ENCODE peak calls at places on chromosomes 1 and 21, in seven cellular contexts. E is psoas muscle; G is ovary; J is tibial artery; M is CD4-positive, alpha-beta memory T cell; U is stomach; A is CD4-positive, CD25-positive, alpha-beta regulatory T cell. B is an unnamed sample.

GRCh38 chr1:214445846-214446614 is 105.4 kb downstream of the PTPN14 start:
- DNase-seq in U (no peak), M (no peak), J (no peak), A (no peak), G (no peak), E (no peak), B (peak; percentile 78)

GRCh38 chr1:24540906-24541710 is 14.8 kb upstream of the NCMAP start:
- DNase-seq in A (peak; percentile 25), M (peak; percentile 65), E (no peak), J (no peak), U (peak; percentile 60), G (no peak), B (peak; percentile 61)

GRCh38 chr21:28943631-28944030 is 49.0 kb downstream of the LTN1 start:
- DNase-seq in M (no peak), U (no peak), E (no peak), A (no peak), G (no peak), J (no peak), B (no peak)

GRCh38 chr21:43734131-43734634 is 15.3 kb downstream of the PDXK start:
- DNase-seq in G (no peak), U (peak; percentile 77), J (no peak), M (no peak), E (no peak), A (no peak), B (no peak)

GRCh38 chr1:36693116-36693515 is 210.4 kb upstream of the CSF3R start:
- DNase-seq in J (no peak), A (no peak), U (no peak), G (no peak), M (no peak), E (no peak), B (no peak)

GRCh38 chr21:44421901-44422840 is 33.1 kb upstream of the LRRC3 start:
- DNase-seq in A (no peak), E (peak; percentile 19), M (no peak), J (peak; percentile 11), G (no peak), U (no peak), B (peak; percentile 5)

GRCh38 chr1:214416417-214417212 is 134.8 kb downstream of the PTPN14 start:
- DNase-seq in E (no peak), M (no peak), J (no peak), G (no peak), U (no peak), A (no peak), B (no peak)

GRCh38 chr1:39713557-39713956 is 22.3 kb upstream of the HPCAL4 start:
- DNase-seq in U (no peak), G (no peak), A (no peak), E (no peak), J (no peak), M (no peak), B (no peak)

GRCh38 chr1:204032642-204033235 is 40.2 kb upstream of the SOX13 start:
- DNase-seq in U (no peak), E (no peak), M (no peak), G (no peak), J (no peak), A (no peak), B (no peak)

GRCh38 chr1:53568540-53568939 is 109.3 kb downstream of the DMRTB1 start:
- DNase-seq in U (no peak), A (no peak), J (no peak), E (no peak), G (no peak), M (no peak), B (no peak)

GRCh38 chr21:24272527-24272938 is 1334.7 kb downstream of the MRPL39 start:
- DNase-seq in J (no peak), A (no peak), M (no peak), G (no peak), E (no peak), U (no peak), B (no peak)

GRCh38 chr1:169928438-169929209 is 34.9 kb upstream of the SCYL3 start:
- DNase-seq in J (no peak), M (no peak), A (no peak), E (no peak), G (no peak), U (no peak), B (peak; percentile 74)

GRCh38 chr1:209871430-209871829 is 43.7 kb downstream of the UTP25 start:
- DNase-seq in A (no peak), G (no peak), M (no peak), J (no peak), E (no peak), U (no peak), B (no peak)

DNA sequence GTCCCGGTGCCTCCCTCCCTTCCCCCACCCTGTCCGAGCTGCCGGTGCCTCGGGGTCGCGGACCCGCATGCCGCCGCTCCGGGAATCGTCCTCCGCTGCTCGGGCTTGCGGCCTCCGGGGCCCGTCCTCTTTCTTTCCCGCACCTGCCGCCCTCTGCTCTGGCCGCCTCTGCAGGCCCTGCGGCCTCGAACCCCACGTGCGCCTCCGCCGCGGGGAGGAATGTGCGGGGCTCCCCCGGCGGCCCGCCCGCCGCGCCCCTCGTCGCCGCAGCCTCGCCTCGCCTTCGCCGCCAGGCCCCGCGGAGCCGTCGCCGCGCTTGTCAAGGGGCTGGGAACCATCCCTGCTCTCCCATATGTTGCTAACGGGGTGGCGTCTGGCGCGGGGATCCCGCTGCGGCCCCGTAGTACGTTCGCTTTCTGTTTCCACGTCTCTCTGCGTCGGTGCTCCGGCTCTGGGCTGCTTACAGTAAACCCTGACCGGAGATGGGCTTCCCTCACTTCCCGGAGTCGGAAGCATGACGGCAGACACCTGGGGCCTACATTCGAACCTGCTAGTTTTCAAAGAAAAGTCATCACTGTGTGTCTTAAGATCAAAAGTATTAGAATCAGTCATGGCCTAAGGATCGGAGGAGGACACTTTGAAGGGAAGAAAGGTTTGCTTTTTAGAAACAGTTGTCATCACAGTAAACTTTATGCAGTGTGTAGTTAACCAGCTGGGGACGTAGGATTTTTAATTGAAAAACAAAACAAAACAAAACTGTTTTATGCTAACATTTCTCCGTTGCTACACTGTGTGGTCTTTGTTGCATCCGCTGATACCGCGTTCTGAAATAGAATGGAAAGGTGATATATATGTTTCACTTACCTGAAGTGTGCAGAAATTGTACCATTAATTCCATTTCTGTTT is 68.9 kb downstream of the SLC35A3 start:
- DNase-seq in M (peak; percentile 91), A (peak; percentile 63), G (peak; percentile 70), U (peak; percentile 75), E (peak; percentile 73), J (peak; percentile 60), B (peak; percentile 56)
- H3K4me1 ChIP-seq in M (peaks cover 53% of the 10 kb centered on the region), A (peaks cover 43% of the 10 kb centered on the region), G (peaks cover 8% of the 10 kb centered on the region), U (peaks cover 60% of the 10 kb centered on the region), E (peaks cover 42% of the 10 kb centered on the region), J (peaks cover 21% of the 10 kb centered on the region), B (peaks cover 34% of the 10 kb centered on the region)

GRCh38 chr1:229229721-229230135 is 41.2 kb upstream of the RAB4A start:
- DNase-seq in M (no peak), G (peak; percentile 56), E (peak; percentile 81), J (peak; percentile 87), A (no peak), U (peak; percentile 76), B (no peak)
- H3K4me3 ChIP-seq in M (no peak overlapping the region), G (no peak overlapping the region), E (peak overlapping the region; percentile 43), J (peak overlapping the region; percentile 4), A (no peak overlapping the region), U (peak overlapping the region; percentile 2), B (no peak overlapping the region)

DNA sequence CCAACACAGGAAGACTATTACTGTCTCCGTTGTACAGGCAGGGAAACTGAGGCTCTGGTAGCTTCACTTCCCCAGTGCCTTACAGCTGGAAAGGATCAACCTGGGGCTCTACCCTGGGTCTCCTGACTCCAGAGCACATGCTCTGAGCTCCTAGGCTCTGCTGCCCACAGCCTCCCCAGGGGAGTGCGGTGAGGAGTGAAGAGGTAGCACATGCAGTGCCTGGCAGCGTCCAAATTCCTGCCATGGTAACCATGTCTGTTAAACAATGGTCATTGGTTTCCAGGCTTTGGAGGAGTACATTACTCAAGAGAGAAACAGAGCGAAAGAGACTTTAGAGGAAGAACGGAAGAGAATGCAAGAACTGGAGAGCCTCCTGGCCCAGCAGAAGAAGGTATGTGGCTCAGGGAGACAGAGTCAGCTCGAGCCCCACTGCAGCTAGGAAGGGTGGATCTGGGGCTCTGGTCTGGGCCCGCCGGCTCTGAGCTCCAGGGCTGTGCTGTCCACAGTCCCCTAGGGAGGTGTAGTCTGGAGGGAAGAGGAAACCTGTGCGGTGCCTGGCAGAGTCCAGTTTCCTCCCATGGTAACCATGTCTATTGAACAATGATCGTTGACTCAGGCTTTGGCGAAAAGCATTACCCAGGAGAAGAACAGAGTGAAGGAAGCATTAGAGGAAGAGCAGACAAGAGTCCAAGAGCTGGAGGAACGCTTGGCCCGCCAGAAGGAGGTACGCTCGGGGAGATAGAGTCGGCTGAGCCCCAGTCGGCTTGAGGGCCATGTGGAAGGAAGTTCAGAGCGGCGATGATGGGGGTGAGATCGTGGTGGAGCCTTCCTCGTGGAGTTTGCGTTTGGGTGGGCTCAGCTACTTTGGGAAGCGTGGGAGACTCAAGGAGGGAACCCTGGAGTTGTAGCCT is 64.6 kb upstream of the EFHD2 start:
- DNase-seq in J (no peak), M (no peak), G (no peak), U (no peak), A (no peak), E (no peak), B (no peak)
- H3K36me3 ChIP-seq in J (no peaks in the 10 kb centered on the region), M (no peaks in the 10 kb centered on the region), G (no peaks in the 10 kb centered on the region), U (no peaks in the 10 kb centered on the region), A (no peaks in the 10 kb centered on the region), E (no peaks in the 10 kb centered on the region), B (no peaks in the 10 kb centered on the region)

GRCh38 chr1:26814893-26815292 is 11.6 kb upstream of the ZDHHC18 start:
- DNase-seq in E (no peak), U (no peak), G (no peak), J (no peak), M (no peak), A (no peak), B (no peak)

GRCh38 chr1:26811708-26812107 is 14.8 kb upstream of the ZDHHC18 start:
- DNase-seq in G (no peak), A (no peak), J (no peak), E (no peak), U (no peak), M (no peak), B (no peak)

GRCh38 chr1:26811057-26811456 is 15.4 kb upstream of the ZDHHC18 start:
- DNase-seq in G (no peak), M (no peak), U (no peak), J (no peak), A (no peak), E (no peak), B (no peak)

DNA sequence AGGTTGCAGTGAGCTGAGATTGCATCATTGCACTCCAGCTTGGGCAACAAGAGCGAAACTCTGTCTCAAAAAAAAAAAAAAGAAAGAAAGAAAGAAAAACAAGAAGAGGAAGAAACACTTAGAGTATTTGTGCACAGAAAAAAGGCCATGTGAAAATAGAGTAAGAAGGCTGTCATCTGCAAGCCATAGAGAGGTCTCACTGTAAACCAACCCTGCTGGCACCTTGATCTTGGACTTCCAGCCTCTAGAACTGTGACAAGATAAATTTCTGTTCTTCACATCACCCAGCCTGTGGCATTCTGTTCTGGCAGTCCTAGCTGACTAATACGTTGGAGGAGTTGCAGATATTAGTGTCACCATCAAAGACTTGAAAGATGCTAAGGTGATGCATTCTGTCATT is 12.1 kb upstream of the ZDHHC18 start:
- DNase-seq in E (no peak), M (no peak), J (no peak), A (no peak), U (no peak), G (no peak), B (no peak)
- H3K4me1 ChIP-seq in E (no peaks in the 10 kb centered on the region), M (no peaks in the 10 kb centered on the region), J (no peaks in the 10 kb centered on the region), A (no peaks in the 10 kb centered on the region), U (peaks cover 5% of the 10 kb centered on the region), G (no peaks in the 10 kb centered on the region), B (no peaks in the 10 kb centered on the region)

DNA sequence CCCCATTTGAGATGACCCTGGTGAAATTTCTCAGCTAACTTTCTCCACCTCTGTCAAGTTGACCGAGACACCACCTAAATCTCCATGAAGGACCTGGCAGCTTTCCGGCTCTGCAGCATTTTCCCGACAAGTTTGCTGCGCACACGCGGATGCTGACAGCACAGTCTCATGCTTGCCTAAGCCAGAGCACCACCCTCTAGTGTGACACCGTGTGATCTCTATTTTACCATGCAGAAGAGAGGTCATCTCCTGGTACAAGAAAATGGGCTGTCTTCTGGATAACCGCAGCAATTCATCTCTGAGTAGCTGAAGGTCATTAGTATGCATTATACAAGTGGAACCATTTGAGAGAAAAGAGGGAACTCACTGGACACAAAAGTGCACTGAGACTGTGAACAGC is 38.9 kb upstream of the H6PD start:
- DNase-seq in A (no peak), M (no peak), J (no peak), U (no peak), G (no peak), E (no peak), B (no peak)
- H3K4me3 ChIP-seq in A (no peak overlapping the region), M (no peak overlapping the region), J (no peak overlapping the region), U (no peak overlapping the region), G (no peak overlapping the region), E (no peak overlapping the region), B (no peak overlapping the region)